ENCODE peak calls at places on chromosome 5, in seven cellular contexts. One of them, this sample, is unnamed.

GRCh38 chr5:135031146-135031812 is 2.7 kb downstream of the PITX1 start:
- DNase-seq in right atrium auricular region: no peak
- DNase-seq in choroid plexus epithelial cell: no peak
- DNase-seq in IMR-90: peak
- DNase-seq in mammary epithelial cell: no peak
- DNase-seq in mucosa of descending colon: no peak
- DNase-seq in psoas muscle: no peak
- DNase-seq in this sample: no peak

GRCh38 chr5:59218424-59219045 is 635.7 kb downstream of the RAB3C start:
- DNase-seq in right atrium auricular region: no peak
- DNase-seq in choroid plexus epithelial cell: peak
- DNase-seq in IMR-90: peak
- DNase-seq in mammary epithelial cell: no peak
- DNase-seq in mucosa of descending colon: no peak
- DNase-seq in psoas muscle: no peak
- DNase-seq in this sample: peak

GRCh38 chr5:149895416-149896345 is 48.9 kb downstream of the PDE6A start:
- DNase-seq in right atrium auricular region: no peak
- DNase-seq in choroid plexus epithelial cell: peak
- DNase-seq in IMR-90: peak
- DNase-seq in mammary epithelial cell: peak
- DNase-seq in mucosa of descending colon: no peak
- DNase-seq in psoas muscle: no peak
- DNase-seq in this sample: no peak

GRCh38 chr5:151724360-151724759 is 34.1 kb downstream of the ATOX1 start:
- DNase-seq in right atrium auricular region: no peak
- DNase-seq in choroid plexus epithelial cell: no peak
- DNase-seq in IMR-90: no peak
- DNase-seq in mammary epithelial cell: no peak
- DNase-seq in mucosa of descending colon: no peak
- DNase-seq in psoas muscle: no peak
- DNase-seq in this sample: no peak

GRCh38 chr5:115774684-115775083 is 41.8 kb downstream of the CDO1 start:
- DNase-seq in right atrium auricular region: no peak
- DNase-seq in choroid plexus epithelial cell: no peak
- DNase-seq in IMR-90: no peak
- DNase-seq in mammary epithelial cell: no peak
- DNase-seq in mucosa of descending colon: no peak
- DNase-seq in psoas muscle: no peak
- DNase-seq in this sample: peak

GRCh38 chr5:77957516-77957915 is 181.4 kb upstream of the TBCA start:
- DNase-seq in right atrium auricular region: no peak
- DNase-seq in choroid plexus epithelial cell: no peak
- DNase-seq in IMR-90: no peak
- DNase-seq in mammary epithelial cell: no peak
- DNase-seq in mucosa of descending colon: no peak
- DNase-seq in psoas muscle: no peak
- DNase-seq in this sample: no peak

GRCh38 chr5:121018004-121018403 is 553.9 kb downstream of the PRR16 start:
- DNase-seq in right atrium auricular region: no peak
- DNase-seq in choroid plexus epithelial cell: no peak
- DNase-seq in IMR-90: no peak
- DNase-seq in mammary epithelial cell: no peak
- DNase-seq in mucosa of descending colon: no peak
- DNase-seq in psoas muscle: no peak
- DNase-seq in this sample: no peak

GRCh38 chr5:149442563-149443182 is 63.6 kb upstream of the IL17B start:
- DNase-seq in right atrium auricular region: no peak
- DNase-seq in choroid plexus epithelial cell: peak
- DNase-seq in IMR-90: peak
- DNase-seq in mammary epithelial cell: peak
- DNase-seq in mucosa of descending colon: peak
- DNase-seq in psoas muscle: peak
- DNase-seq in this sample: peak

GRCh38 chr5:128409401-128409800 is 128.6 kb downstream of the FBN2 start:
- DNase-seq in right atrium auricular region: no peak
- DNase-seq in choroid plexus epithelial cell: no peak
- DNase-seq in IMR-90: no peak
- DNase-seq in mammary epithelial cell: peak
- DNase-seq in mucosa of descending colon: no peak
- DNase-seq in psoas muscle: no peak
- DNase-seq in this sample: no peak

GRCh38 chr5:101009758-101010519 is 106.9 kb upstream of the ST8SIA4 start:
- DNase-seq in right atrium auricular region: no peak
- DNase-seq in choroid plexus epithelial cell: peak
- DNase-seq in IMR-90: no peak
- DNase-seq in mammary epithelial cell: no peak
- DNase-seq in mucosa of descending colon: no peak
- DNase-seq in psoas muscle: no peak
- DNase-seq in this sample: no peak

GRCh38 chr5:142828797-142829535 is 58.8 kb downstream of the ARHGAP26 start:
- DNase-seq in right atrium auricular region: no peak
- DNase-seq in choroid plexus epithelial cell: no peak
- DNase-seq in IMR-90: no peak
- DNase-seq in mammary epithelial cell: no peak
- DNase-seq in mucosa of descending colon: no peak
- DNase-seq in psoas muscle: no peak
- DNase-seq in this sample: no peak

GRCh38 chr5:44911501-44911900 is 102.8 kb downstream of the MRPS30 start:
- DNase-seq in right atrium auricular region: no peak
- DNase-seq in choroid plexus epithelial cell: no peak
- DNase-seq in IMR-90: no peak
- DNase-seq in mammary epithelial cell: no peak
- DNase-seq in mucosa of descending colon: no peak
- DNase-seq in psoas muscle: no peak
- DNase-seq in this sample: no peak

GRCh38 chr5:120610145-120610544 is 146.0 kb downstream of the PRR16 start:
- DNase-seq in right atrium auricular region: no peak
- DNase-seq in choroid plexus epithelial cell: no peak
- DNase-seq in IMR-90: no peak
- DNase-seq in mammary epithelial cell: no peak
- DNase-seq in mucosa of descending colon: no peak
- DNase-seq in psoas muscle: no peak
- DNase-seq in this sample: no peak

GRCh38 chr5:97231025-97231636 is 48.1 kb upstream of the RIOK2 start:
- DNase-seq in right atrium auricular region: no peak
- DNase-seq in choroid plexus epithelial cell: peak
- DNase-seq in IMR-90: peak
- DNase-seq in mammary epithelial cell: peak
- DNase-seq in mucosa of descending colon: peak
- DNase-seq in psoas muscle: no peak
- DNase-seq in this sample: peak

GRCh38 chr5:125026900-125027731 is 280.7 kb upstream of the ZNF608 start:
- DNase-seq in right atrium auricular region: no peak
- DNase-seq in choroid plexus epithelial cell: peak
- DNase-seq in IMR-90: no peak
- DNase-seq in mammary epithelial cell: peak
- DNase-seq in mucosa of descending colon: peak
- DNase-seq in psoas muscle: no peak
- DNase-seq in this sample: peak

GRCh38 chr5:134000116-134000515 is 4.7 kb downstream of the VDAC1 start:
- DNase-seq in right atrium auricular region: no peak
- DNase-seq in choroid plexus epithelial cell: peak
- DNase-seq in IMR-90: no peak
- DNase-seq in mammary epithelial cell: no peak
- DNase-seq in mucosa of descending colon: no peak
- DNase-seq in psoas muscle: peak
- DNase-seq in this sample: peak

GRCh38 chr5:107985144-107985543 is 314.4 kb upstream of the EFNA5 start:
- DNase-seq in right atrium auricular region: no peak
- DNase-seq in choroid plexus epithelial cell: no peak
- DNase-seq in IMR-90: no peak
- DNase-seq in mammary epithelial cell: no peak
- DNase-seq in mucosa of descending colon: peak
- DNase-seq in psoas muscle: peak
- DNase-seq in this sample: no peak

GRCh38 chr5:158895573-158895972 is 204.1 kb downstream of the EBF1 start:
- DNase-seq in right atrium auricular region: no peak
- DNase-seq in choroid plexus epithelial cell: peak
- DNase-seq in IMR-90: no peak
- DNase-seq in mammary epithelial cell: no peak
- DNase-seq in mucosa of descending colon: no peak
- DNase-seq in psoas muscle: no peak
- DNase-seq in this sample: peak

GRCh38 chr5:110335361-110336046 is 391.0 kb downstream of the TMEM232 start:
- DNase-seq in right atrium auricular region: no peak
- DNase-seq in choroid plexus epithelial cell: no peak
- DNase-seq in IMR-90: peak
- DNase-seq in mammary epithelial cell: no peak
- DNase-seq in mucosa of descending colon: no peak
- DNase-seq in psoas muscle: no peak
- DNase-seq in this sample: peak

GRCh38 chr5:128836571-128836970 is 128.7 kb upstream of the SLC27A6 start:
- DNase-seq in right atrium auricular region: no peak
- DNase-seq in choroid plexus epithelial cell: no peak
- DNase-seq in IMR-90: no peak
- DNase-seq in mammary epithelial cell: no peak
- DNase-seq in mucosa of descending colon: no peak
- DNase-seq in psoas muscle: no peak
- DNase-seq in this sample: no peak

GRCh38 chr5:172065431-172066065 is 59.1 kb upstream of the FBXW11 start:
- DNase-seq in right atrium auricular region: no peak
- DNase-seq in choroid plexus epithelial cell: no peak
- DNase-seq in IMR-90: peak
- DNase-seq in mammary epithelial cell: peak
- DNase-seq in mucosa of descending colon: no peak
- DNase-seq in psoas muscle: no peak
- DNase-seq in this sample: peak

GRCh38 chr5:16550316-16550952 is 66.4 kb downstream of the RETREG1 start:
- DNase-seq in right atrium auricular region: no peak
- DNase-seq in choroid plexus epithelial cell: peak
- DNase-seq in IMR-90: peak
- DNase-seq in mammary epithelial cell: peak
- DNase-seq in mucosa of descending colon: peak
- DNase-seq in psoas muscle: no peak
- DNase-seq in this sample: peak

GRCh38 chr5:31711935-31712592 is 73.1 kb downstream of the PDZD2 start:
- DNase-seq in right atrium auricular region: no peak
- DNase-seq in choroid plexus epithelial cell: no peak
- DNase-seq in IMR-90: no peak
- DNase-seq in mammary epithelial cell: no peak
- DNase-seq in mucosa of descending colon: no peak
- DNase-seq in psoas muscle: no peak
- DNase-seq in this sample: no peak

GRCh38 chr5:139651863-139652787 is 4.0 kb downstream of the CXXC5 start:
- DNase-seq in right atrium auricular region: peak
- DNase-seq in choroid plexus epithelial cell: peak
- DNase-seq in IMR-90: peak
- DNase-seq in mammary epithelial cell: peak
- DNase-seq in mucosa of descending colon: peak
- DNase-seq in psoas muscle: peak
- DNase-seq in this sample: peak

GRCh38 chr5:37005946-37006540 is 129.5 kb downstream of the NIPBL start:
- DNase-seq in right atrium auricular region: no peak
- DNase-seq in choroid plexus epithelial cell: peak
- DNase-seq in IMR-90: peak
- DNase-seq in mammary epithelial cell: peak
- DNase-seq in mucosa of descending colon: no peak
- DNase-seq in psoas muscle: no peak
- DNase-seq in this sample: peak
- TF ChIP-seq CTCF in right atrium auricular region: peak
- TF ChIP-seq CTCF in choroid plexus epithelial cell: peak
- TF ChIP-seq CTCF in IMR-90: peak
- TF ChIP-seq CTCF in mammary epithelial cell: peak
- TF ChIP-seq CTCF in mucosa of descending colon: no peak
- TF ChIP-seq CTCF in psoas muscle: peak
- TF ChIP-seq CTCF in this sample: peak

GRCh38 chr5:62691946-62692345 is 113.3 kb downstream of the LRRC70 start:
- DNase-seq in right atrium auricular region: no peak
- DNase-seq in choroid plexus epithelial cell: no peak
- DNase-seq in IMR-90: no peak
- DNase-seq in mammary epithelial cell: no peak
- DNase-seq in mucosa of descending colon: no peak
- DNase-seq in psoas muscle: no peak
- DNase-seq in this sample: no peak

GRCh38 chr5:62686692-62687091 is 108.1 kb downstream of the LRRC70 start:
- DNase-seq in right atrium auricular region: no peak
- DNase-seq in choroid plexus epithelial cell: no peak
- DNase-seq in IMR-90: no peak
- DNase-seq in mammary epithelial cell: no peak
- DNase-seq in mucosa of descending colon: no peak
- DNase-seq in psoas muscle: no peak
- DNase-seq in this sample: no peak

GRCh38 chr5:62692946-62693713 is 114.5 kb downstream of the LRRC70 start:
- DNase-seq in right atrium auricular region: no peak
- DNase-seq in choroid plexus epithelial cell: no peak
- DNase-seq in IMR-90: no peak
- DNase-seq in mammary epithelial cell: no peak
- DNase-seq in mucosa of descending colon: no peak
- DNase-seq in psoas muscle: no peak
- DNase-seq in this sample: no peak

GRCh38 chr5:62690421-62690820 is 111.8 kb downstream of the LRRC70 start:
- DNase-seq in right atrium auricular region: no peak
- DNase-seq in choroid plexus epithelial cell: no peak
- DNase-seq in IMR-90: no peak
- DNase-seq in mammary epithelial cell: no peak
- DNase-seq in mucosa of descending colon: no peak
- DNase-seq in psoas muscle: no peak
- DNase-seq in this sample: no peak

GRCh38 chr5:62689599-62690368 is 111.2 kb downstream of the LRRC70 start:
- DNase-seq in right atrium auricular region: no peak
- DNase-seq in choroid plexus epithelial cell: peak
- DNase-seq in IMR-90: no peak
- DNase-seq in mammary epithelial cell: no peak
- DNase-seq in mucosa of descending colon: no peak
- DNase-seq in psoas muscle: no peak
- DNase-seq in this sample: peak
- H3K4me3 ChIP-seq in right atrium auricular region: no peak
- H3K4me3 ChIP-seq in choroid plexus epithelial cell: no peak
- H3K4me3 ChIP-seq in IMR-90: no peak
- H3K4me3 ChIP-seq in mammary epithelial cell: no peak
- H3K4me3 ChIP-seq in mucosa of descending colon: no peak
- H3K4me3 ChIP-seq in psoas muscle: peak
- H3K4me3 ChIP-seq in this sample: no peak

GRCh38 chr5:136638084-136638483 is 272.7 kb upstream of the TRPC7 start:
- DNase-seq in right atrium auricular region: no peak
- DNase-seq in choroid plexus epithelial cell: peak
- DNase-seq in IMR-90: no peak
- DNase-seq in mammary epithelial cell: no peak
- DNase-seq in mucosa of descending colon: no peak
- DNase-seq in psoas muscle: no peak
- DNase-seq in this sample: peak
- TF ChIP-seq CTCF in right atrium auricular region: no peak
- TF ChIP-seq CTCF in choroid plexus epithelial cell: peak
- TF ChIP-seq CTCF in IMR-90: peak
- TF ChIP-seq CTCF in mammary epithelial cell: no peak
- TF ChIP-seq CTCF in mucosa of descending colon: no peak
- TF ChIP-seq CTCF in psoas muscle: no peak
- TF ChIP-seq CTCF in this sample: peak

DNA sequence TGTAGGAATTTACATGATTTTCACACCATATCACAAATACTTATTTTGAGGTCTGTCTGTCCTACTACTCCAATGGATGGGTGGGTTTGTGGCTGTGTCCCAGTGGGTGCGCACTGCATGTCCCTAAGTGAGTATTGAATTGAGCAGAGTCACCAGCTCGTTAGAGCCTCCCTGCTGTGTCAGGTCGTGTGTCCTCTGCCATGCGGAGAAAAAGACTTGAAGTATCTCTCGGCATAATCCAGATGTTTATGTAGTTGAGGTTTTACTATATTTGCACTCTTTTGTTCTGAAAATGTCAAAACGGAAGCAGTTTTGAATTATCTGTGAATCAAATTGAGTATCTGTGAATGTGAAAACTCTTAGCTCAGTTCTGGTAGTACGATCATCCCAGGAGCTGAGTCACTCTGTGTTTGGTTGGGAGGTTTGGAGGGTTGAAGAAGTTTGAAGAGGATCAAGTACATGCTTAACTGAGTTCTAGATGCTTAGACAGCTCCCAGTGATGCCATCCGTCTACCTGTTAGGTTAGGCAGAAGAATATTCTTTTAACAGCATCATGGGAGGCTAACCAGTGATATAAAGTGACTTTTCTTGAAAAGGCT is 194.2 kb downstream of the TENT4A start:
- DNase-seq in right atrium auricular region: no peak
- DNase-seq in choroid plexus epithelial cell: no peak
- DNase-seq in IMR-90: no peak
- DNase-seq in mammary epithelial cell: no peak
- DNase-seq in mucosa of descending colon: no peak
- DNase-seq in psoas muscle: no peak
- DNase-seq in this sample: no peak
- H3K4me3 ChIP-seq in right atrium auricular region: no peak
- H3K4me3 ChIP-seq in choroid plexus epithelial cell: no peak
- H3K4me3 ChIP-seq in IMR-90: no peak
- H3K4me3 ChIP-seq in mammary epithelial cell: no peak
- H3K4me3 ChIP-seq in mucosa of descending colon: no peak
- H3K4me3 ChIP-seq in psoas muscle: no peak
- H3K4me3 ChIP-seq in this sample: no peak